ENCODE peak calls at places on chromosomes 13 and 19, in ten cellular contexts. L is tibial artery, Z is AG10803, J is stomach, B is thoracic aorta, Y is progenitor cell of endocrine pancreas, A is tibial nerve, R is foreskin fibroblast, Q is Caco-2, H is breast epithelium. P is an unnamed sample.

GRCh38 chr13:33846306-33847062 is 28.5 kb downstream of the RFC3 start:
- DNase-seq in L (no peak), Z (no peak), J (no peak), B (no peak), Y (no peak), A (no peak), R (no peak), Q (peak; percentile 2), H (no peak), P (no peak)

GRCh38 chr19:17109962-17110598 is 34.5 kb downstream of the MYO9B start:
- DNase-seq in L (peak; percentile 84), Z (no peak), J (peak; percentile 45), B (no peak), Y (no peak), A (peak; percentile 42), R (no peak), Q (no peak), H (no peak), P (no peak)

GRCh38 chr13:99022953-99023352 is 45.1 kb upstream of the DOCK9 start:
- DNase-seq in L (no peak), Z (no peak), J (no peak), B (no peak), Y (no peak), A (no peak), R (no peak), Q (no peak), H (no peak), P (no peak)

GRCh38 chr19:14337510-14337909 is 43.7 kb upstream of the ADGRE5 start:
- DNase-seq in L (no peak), Z (no peak), J (peak; percentile 61), B (no peak), Y (no peak), A (no peak), R (peak; percentile 29), Q (peak; percentile 16), H (no peak), P (no peak)

GRCh38 chr19:1453525-1454371 is 3.8 kb downstream of the APC2 start:
- DNase-seq in L (no peak), Z (peak; percentile 27), J (no peak), B (no peak), Y (no peak), A (peak; percentile 36), R (peak; percentile 69), Q (no peak), H (no peak), P (no peak)

GRCh38 chr19:49425922-49426592 is 869 bp downstream of the GFY start:
- DNase-seq in L (no peak), Z (no peak), J (no peak), B (no peak), Y (no peak), A (no peak), R (no peak), Q (peak; percentile 81), H (no peak), P (peak; percentile 57)

GRCh38 chr13:35157143-35157755 is 215.2 kb downstream of the NBEA start:
- DNase-seq in L (no peak), Z (peak; percentile 55), J (no peak), B (no peak), Y (peak; percentile 17), A (no peak), R (peak; percentile 75), Q (peak; percentile 52), H (no peak), P (peak; percentile 30)

GRCh38 chr19:29214411-29214810 is 1.5 kb upstream of the UQCRFS1 start:
- DNase-seq in L (no peak), Z (no peak), J (no peak), B (no peak), Y (no peak), A (no peak), R (no peak), Q (no peak), H (no peak), P (no peak)

GRCh38 chr13:112725346-112726017 is 35.6 kb downstream of the ATP11A start:
- DNase-seq in L (no peak), Z (peak; percentile 6), J (no peak), B (no peak), Y (no peak), A (no peak), R (no peak), Q (no peak), H (no peak), P (no peak)

GRCh38 chr19:8357007-8357521 is 6.9 kb upstream of the ANGPTL4 start:
- DNase-seq in L (no peak), Z (no peak), J (no peak), B (no peak), Y (no peak), A (no peak), R (no peak), Q (peak; percentile 43), H (no peak), P (no peak)

GRCh38 chr13:88979465-88980180 is 1308.5 kb downstream of the SLITRK5 start:
- DNase-seq in L (no peak), Z (no peak), J (no peak), B (no peak), Y (no peak), A (no peak), R (no peak), Q (no peak), H (no peak), P (no peak)
- TF ChIP-seq CTCF in L (no peak), Z (no peak), J (no peak), B (peak; percentile 26), Y (no peak), A (no peak), R (no peak), Q (no peak), H (no peak), P (no peak)

GRCh38 chr19:10835754-10836477 is at the start of gene TMED1:
- DNase-seq in L (peak; percentile 100), Z (peak; percentile 99), J (peak; percentile 94), B (peak; percentile 100), Y (peak; percentile 94), A (peak; percentile 100), R (peak; percentile 100), Q (peak; percentile 99), H (peak; percentile 100), P (peak; percentile 97)
- TF ChIP-seq CTCF in L (peak; percentile 17), Z (peak; percentile 14), J (peak; percentile 11), B (peak; percentile 42), Y (peak; percentile 22), A (peak; percentile 85), R (no peak), Q (peak; percentile 13), H (peak; percentile 91), P (no peak)

GRCh38 chr19:16024266-16025107 is 51.8 kb upstream of the TPM4 start:
- DNase-seq in L (peak; percentile 38), Z (no peak), J (no peak), B (no peak), Y (no peak), A (no peak), R (no peak), Q (no peak), H (no peak), P (no peak)

GRCh38 chr19:16026131-16026530 is 50.2 kb upstream of the TPM4 start:
- DNase-seq in L (no peak), Z (no peak), J (no peak), B (no peak), Y (no peak), A (no peak), R (no peak), Q (no peak), H (no peak), P (no peak)

GRCh38 chr19:16023558-16023915 is 52.8 kb upstream of the TPM4 start:
- DNase-seq in L (peak; percentile 44), Z (no peak), J (no peak), B (no peak), Y (no peak), A (no peak), R (no peak), Q (no peak), H (no peak), P (no peak)

GRCh38 chr19:16026756-16027155 is 49.5 kb upstream of the TPM4 start:
- DNase-seq in L (no peak), Z (no peak), J (no peak), B (no peak), Y (no peak), A (no peak), R (no peak), Q (no peak), H (no peak), P (no peak)

GRCh38 chr19:16025108-16026101 is 50.9 kb upstream of the TPM4 start:
- DNase-seq in L (peak; percentile 64), Z (peak; percentile 74), J (peak; percentile 54), B (no peak), Y (no peak), A (no peak), R (peak; percentile 92), Q (peak; percentile 68), H (peak; percentile 51), P (peak; percentile 60)
- TF ChIP-seq CTCF in L (peak; percentile 43), Z (peak; percentile 78), J (no peak), B (peak; percentile 53), Y (peak; percentile 17), A (peak; percentile 21), R (peak; percentile 64), Q (peak; percentile 76), H (no peak), P (peak; percentile 57)

DNA sequence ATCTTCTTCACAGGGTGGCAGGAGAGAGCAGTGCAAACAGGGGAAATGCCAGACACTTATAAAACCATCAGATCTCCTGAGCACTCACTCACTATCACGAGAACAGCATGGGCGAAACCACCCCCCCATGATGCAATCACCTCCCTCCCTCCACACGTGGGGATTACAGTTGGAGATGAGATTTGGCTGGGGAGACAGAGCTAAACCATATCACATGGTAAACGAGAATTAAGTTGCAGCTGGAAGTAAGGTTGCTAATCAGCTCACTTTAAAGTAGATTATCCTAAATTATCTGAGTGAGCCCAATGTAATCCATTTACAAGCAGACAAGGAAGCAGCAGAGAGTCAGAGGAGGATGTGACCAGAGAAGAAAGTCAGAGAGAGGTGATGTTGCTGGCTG is 102.2 kb upstream of the IPO5 start:
- DNase-seq in L (no peak), Z (no peak), J (no peak), B (no peak), Y (no peak), A (no peak), R (peak; percentile 11), Q (no peak), H (no peak), P (no peak)
- TF ChIP-seq CTCF in L (no peak), Z (no peak), J (no peak), B (no peak), Y (no peak), A (no peak), R (no peak), Q (no peak), H (no peak), P (no peak)

DNA sequence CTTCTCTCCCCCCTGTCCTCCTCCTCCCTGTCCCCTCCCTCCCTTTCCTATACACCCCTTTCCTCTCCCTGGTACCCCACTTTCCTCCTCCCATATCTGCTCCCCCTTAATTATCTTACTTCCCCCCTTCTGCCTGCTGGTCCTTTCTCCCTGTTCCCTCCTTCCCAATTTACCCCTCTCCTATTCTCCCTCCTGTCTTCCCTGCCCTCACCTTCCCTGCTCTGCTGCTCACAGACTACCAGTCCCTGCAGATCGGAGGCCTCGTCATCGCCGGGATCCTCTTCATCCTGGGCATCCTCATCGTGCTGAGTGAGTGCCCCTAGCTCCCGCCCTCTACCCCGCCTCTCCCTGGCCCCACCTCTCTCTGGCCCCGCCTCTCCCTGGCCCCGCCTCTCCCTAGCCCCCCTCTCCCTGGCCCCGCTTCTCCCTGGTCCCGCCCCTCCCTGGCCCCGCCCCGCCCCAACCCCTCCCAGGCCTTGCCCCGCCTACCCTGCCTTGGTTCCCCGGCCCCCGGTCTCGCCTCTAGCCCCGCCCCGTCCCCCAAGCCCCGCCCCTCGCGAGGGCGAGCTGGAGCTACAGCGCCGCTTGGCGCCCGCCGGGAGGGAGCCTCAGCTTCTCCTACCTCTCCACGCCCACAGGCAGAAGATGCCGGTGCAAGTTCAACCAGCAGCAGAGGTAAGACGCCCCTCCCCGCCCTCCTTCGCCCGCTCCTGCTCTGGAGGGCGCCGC is 2.0 kb upstream of the FXYD7 start:
- DNase-seq in L (peak; percentile 97), Z (peak; percentile 90), J (peak; percentile 97), B (peak; percentile 87), Y (peak; percentile 70), A (peak; percentile 94), R (peak; percentile 95), Q (peak; percentile 79), H (peak; percentile 93), P (peak; percentile 97)
- TF ChIP-seq CTCF in L (peak; percentile 55), Z (peak; percentile 47), J (no peak), B (no peak), Y (peak; percentile 29), A (peak; percentile 68), R (peak; percentile 33), Q (peak; percentile 55), H (no peak), P (peak; percentile 31)

P was measured in Calu3.